ENCODE peak calls at places on chromosomes 12 and 14, in six cellular contexts. L is glomerular endothelial cell; O is SK-MEL-5; X is activated CD4-positive, alpha-beta T cell treated with anti-CD3 and anti-CD28 coated beads for 24 hours; K is activated CD4-positive, CD25-positive, alpha-beta regulatory T cell treated with anti-CD3 and anti-CD28 coated beads, Interleukin-2, amount 50 U/mL, for 72 hours; E is stimulated activated CD4-positive, alpha-beta T cell treated with anti-CD3 and anti-CD28 coated beads, Interleukin-12 subunit alpha, Interleukin-12 subunit beta, amount 100 ng/mL, for 4 hours. V is an unnamed sample.
A peak's percentile ranks its signal among the peaks of the same experiment; 100 is the strongest.

GRCh38 chr12:68406134-68406576 is 74.0 kb upstream of the MDM1 start:
- DNase-seq in L (peak; percentile 75), E (no peak), X (no peak), O (peak; percentile 47), K (no peak), V (peak; percentile 94)

GRCh38 chr12:12194206-12194605 is 72.6 kb downstream of the LRP6 start:
- DNase-seq in E (no peak), O (no peak), K (no peak), X (no peak), L (no peak), V (no peak)

GRCh38 chr12:65822732-65823480 is 1.4 kb upstream of the HMGA2 start:
- DNase-seq in L (no peak), O (no peak), X (no peak), E (peak; percentile 0), K (no peak), V (peak; percentile 7)

GRCh38 chr12:120249266-120249874 is 16.2 kb downstream of the PXN start:
- DNase-seq in E (no peak), X (no peak), L (no peak), O (no peak), K (no peak), V (no peak)

GRCh38 chr12:97276621-97277020 is 186.0 kb upstream of the RMST start:
- DNase-seq in L (no peak), K (no peak), O (no peak), X (no peak), E (no peak), V (no peak)

GRCh38 chr12:356276-356988 is 32.7 kb downstream of the KDM5A start:
- DNase-seq in X (no peak), E (no peak), L (no peak), O (no peak), K (no peak), V (no peak)

GRCh38 chr12:32467959-32468863 is 68.9 kb downstream of the FGD4 start:
- DNase-seq in O (no peak), X (no peak), E (no peak), L (no peak), K (no peak), V (no peak)

GRCh38 chr14:55416866-55417265 is 5.2 kb upstream of the ATG14 start:
- DNase-seq in E (no peak), K (no peak), O (peak; percentile 64), X (no peak), L (no peak), V (no peak)

GRCh38 chr14:20606190-20606901 is 15.2 kb upstream of the RNASE12 start:
- DNase-seq in E (no peak), K (no peak), O (peak; percentile 75), L (no peak), X (no peak), V (no peak)

GRCh38 chr14:33836895-33837577 is 113.8 kb downstream of the EGLN3 start:
- DNase-seq in L (no peak), K (no peak), X (no peak), O (no peak), E (no peak), V (no peak)

GRCh38 chr12:13195244-13195643 is 1.3 kb upstream of the EMP1 start:
- DNase-seq in K (no peak), L (no peak), O (no peak), X (no peak), E (no peak), V (no peak)

GRCh38 chr14:58276208-58276607 is 22.1 kb upstream of the ARID4A start:
- DNase-seq in E (no peak), L (no peak), O (no peak), X (no peak), K (no peak), V (no peak)

GRCh38 chr12:56080556-56081138 is 682 bp downstream of the ERBB3 start:
- DNase-seq in E (no peak), L (no peak), O (no peak), K (no peak), X (no peak), V (no peak)

GRCh38 chr14:104580961-104581360 is 1.4 kb downstream of the C14orf180 start:
- DNase-seq in O (no peak), X (no peak), K (no peak), L (no peak), E (no peak), V (no peak)

GRCh38 chr14:95303107-95303506 is 16.6 kb downstream of the CLMN start:
- DNase-seq in E (no peak), X (no peak), L (no peak), O (no peak), K (no peak), V (no peak)

GRCh38 chr12:108612788-108613282 is 15.0 kb upstream of the TMEM119 start:
- DNase-seq in X (no peak), E (no peak), O (no peak), K (no peak), L (no peak), V (no peak)

GRCh38 chr12:124510301-124510970 is 57.0 kb downstream of the NCOR2 start:
- DNase-seq in O (peak; percentile 55), K (no peak), X (no peak), E (no peak), L (no peak), V (no peak)

GRCh38 chr12:53564941-53565340 is 57.7 kb upstream of the NPFF start:
- DNase-seq in K (no peak), X (no peak), L (no peak), E (no peak), O (no peak), V (no peak)

GRCh38 chr14:76294876-76295275 is 81.1 kb upstream of the ESRRB start:
- DNase-seq in X (no peak), O (no peak), L (no peak), K (no peak), E (no peak), V (no peak)

V was measured in ovary.